ENCODE peak calls at places on chromosome 3, in six cellular contexts. E is trophoblast cell, J is IMR-90, T is neuronal stem cell, R is mesendoderm, Z is mesenchymal stem cell. W is an unnamed sample. For H3K79me1, the result is how much of the 10 kb centered on the place peaks cover.

GRCh38 chr3:135238201-135238600 is 443.1 kb downstream of the EPHB1 start:
- DNase-seq in E (no peak), J (no peak), T (no peak), R (no peak), Z (no peak), W (no peak)

GRCh38 chr3:42900731-42901420 is 5.1 kb upstream of the ZNF662 start:
- DNase-seq in E (peak), J (no peak), T (no peak), R (no peak), Z (no peak), W (no peak)

GRCh38 chr3:17355591-17355990 is 386.8 kb downstream of the TBC1D5 start:
- DNase-seq in E (no peak), J (no peak), T (no peak), R (no peak), Z (no peak), W (no peak)

GRCh38 chr3:126261037-126261436 is 80.7 kb upstream of the ALDH1L1 start:
- DNase-seq in E (no peak), J (peak), T (no peak), R (peak), Z (peak), W (no peak)

GRCh38 chr3:17632401-17633100 is 109.9 kb downstream of the TBC1D5 start:
- DNase-seq in E (no peak), J (peak), T (no peak), R (no peak), Z (peak), W (no peak)

GRCh38 chr3:176780766-176781165 is 416.5 kb downstream of the TBL1XR1 start:
- DNase-seq in E (no peak), J (no peak), T (peak), R (no peak), Z (no peak), W (no peak)

GRCh38 chr3:169657351-169658124 is 6.0 kb downstream of the MECOM start:
- DNase-seq in E (no peak), J (no peak), T (no peak), R (no peak), Z (no peak), W (no peak)

GRCh38 chr3:120449701-120450216 is 1.0 kb downstream of the FSTL1 start:
- DNase-seq in E (no peak), J (peak), T (no peak), R (no peak), Z (peak), W (no peak)

GRCh38 chr3:105809204-105809893 is 59.5 kb downstream of the CBLB start:
- DNase-seq in E (no peak), J (no peak), T (no peak), R (no peak), Z (no peak), W (no peak)

GRCh38 chr3:4994823-4995499 is 15.7 kb downstream of the BHLHE40 start:
- DNase-seq in E (peak), J (peak), T (no peak), R (peak), Z (peak), W (no peak)

GRCh38 chr3:100209948-100210776 is 50.6 kb upstream of the TBC1D23 start:
- DNase-seq in E (no peak), J (peak), T (no peak), R (no peak), Z (peak), W (no peak)

GRCh38 chr3:50447290-50447840 is 56.1 kb downstream of the CACNA2D2 start:
- DNase-seq in E (no peak), J (no peak), T (no peak), R (no peak), Z (no peak), W (no peak)

GRCh38 chr3:159685801-159686200 is 302.8 kb upstream of the IL12A start:
- DNase-seq in E (no peak), J (no peak), T (no peak), R (no peak), Z (no peak), W (no peak)

GRCh38 chr3:59641169-59641914 is 591.5 kb upstream of the CFAP20DC start:
- DNase-seq in E (no peak), J (peak), T (no peak), R (no peak), Z (no peak), W (no peak)

GRCh38 chr3:159200176-159200575 is 398.3 kb downstream of the MFSD1 start:
- DNase-seq in E (no peak), J (no peak), T (no peak), R (peak), Z (peak), W (no peak)

GRCh38 chr3:42367903-42368302 is 42.5 kb downstream of the LYZL4 start:
- DNase-seq in E (no peak), J (no peak), T (no peak), R (peak), Z (no peak), W (no peak)

DNA sequence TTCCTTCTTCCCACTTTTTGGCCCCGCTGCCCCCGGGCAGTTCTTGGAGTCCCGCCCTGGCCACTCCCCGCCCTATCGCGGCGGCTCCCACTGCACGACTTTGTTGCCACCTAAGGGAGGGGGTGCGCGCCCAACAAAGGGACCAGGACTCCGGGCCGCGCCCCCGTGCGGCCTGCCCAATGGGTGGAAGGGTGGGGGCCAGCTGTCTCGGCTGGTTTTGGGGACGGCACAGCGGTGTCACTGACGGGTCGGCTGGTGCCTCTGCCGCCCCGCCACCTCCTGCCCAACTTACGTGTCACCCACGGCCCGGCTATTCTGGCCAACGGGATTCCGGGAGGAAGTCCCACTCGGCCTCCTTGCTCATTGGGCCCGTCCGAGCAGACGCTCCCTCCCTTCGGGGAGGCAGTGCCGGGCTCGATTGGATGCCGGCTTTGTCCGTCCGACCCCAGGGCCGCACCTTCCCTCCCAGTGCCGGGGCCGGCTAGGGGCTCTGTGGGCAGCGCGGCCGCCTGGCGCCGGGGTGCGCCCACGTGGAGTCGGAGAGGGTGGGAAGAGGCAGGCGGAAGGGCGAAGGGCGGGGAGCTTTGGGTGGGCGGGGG is at the start of gene GOLIM4:
- DNase-seq in E (peak), J (peak), T (peak), R (peak), Z (peak), W (peak)
- H3K4ac ChIP-seq in E (peak), J (peak), T (no peak), R (peak), Z (peak), W (no peak)

DNA sequence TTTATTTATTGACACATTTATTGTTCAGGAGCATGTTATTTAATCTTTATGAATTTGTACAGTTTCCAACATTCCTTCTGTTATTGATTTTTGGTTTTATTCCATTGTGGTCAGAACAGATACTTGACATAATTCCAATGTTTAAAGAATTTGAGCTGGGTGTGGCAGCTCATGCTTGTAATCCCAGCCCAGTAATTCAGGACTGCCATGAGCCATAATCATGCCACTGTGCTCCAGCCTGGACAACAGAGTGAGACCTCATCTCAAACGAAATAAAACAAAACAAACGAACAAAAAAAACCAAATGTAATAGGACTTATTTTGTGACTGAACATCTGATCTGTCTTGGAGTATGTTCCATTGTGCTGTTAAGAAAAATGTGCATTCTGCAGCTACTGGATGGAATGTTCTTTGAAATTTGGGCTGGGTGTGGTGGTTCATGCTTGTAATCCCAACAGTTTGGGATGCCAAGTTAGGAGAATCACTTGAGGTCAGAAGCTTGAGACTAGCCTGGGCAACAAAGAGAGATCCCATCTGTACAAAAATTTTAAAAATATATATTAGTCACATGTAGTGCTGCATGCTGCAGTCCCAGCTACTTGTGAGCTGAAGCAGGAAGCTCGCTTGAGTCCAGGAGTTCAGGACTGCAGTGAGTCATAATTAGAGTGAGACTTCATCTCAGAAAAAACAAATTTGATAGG is 62.7 kb upstream of the PLSCR4 start:
- DNase-seq in E (peak), J (peak), T (no peak), R (no peak), Z (peak), W (no peak)
- H3K9ac ChIP-seq in E (no peak), J (no peak), T (no peak), R (no peak), Z (peak), W (no peak)

GRCh38 chr3:182440101-182440500 is 353.2 kb upstream of the ATP11B start:
- DNase-seq in E (no peak), J (no peak), T (no peak), R (peak), Z (no peak), W (no peak)

GRCh38 chr3:182450942-182451607 is 342.2 kb upstream of the ATP11B start:
- DNase-seq in E (no peak), J (no peak), T (no peak), R (peak), Z (no peak), W (no peak)

GRCh38 chr3:182445576-182445975 is 347.7 kb upstream of the ATP11B start:
- DNase-seq in E (no peak), J (no peak), T (no peak), R (peak), Z (no peak), W (no peak)
- H3K79me1 ChIP-seq in E (under half), J (under half), T (under half), R (under half), Z (under half), W (under half)

GRCh38 chr3:37574177-37574958 is 287.3 kb upstream of the CTDSPL start:
- DNase-seq in E (no peak), J (no peak), T (no peak), R (no peak), Z (no peak), W (no peak)
- H3K4ac ChIP-seq in E (no peak), J (no peak), T (no peak), R (no peak), Z (no peak), W (no peak)

DNA sequence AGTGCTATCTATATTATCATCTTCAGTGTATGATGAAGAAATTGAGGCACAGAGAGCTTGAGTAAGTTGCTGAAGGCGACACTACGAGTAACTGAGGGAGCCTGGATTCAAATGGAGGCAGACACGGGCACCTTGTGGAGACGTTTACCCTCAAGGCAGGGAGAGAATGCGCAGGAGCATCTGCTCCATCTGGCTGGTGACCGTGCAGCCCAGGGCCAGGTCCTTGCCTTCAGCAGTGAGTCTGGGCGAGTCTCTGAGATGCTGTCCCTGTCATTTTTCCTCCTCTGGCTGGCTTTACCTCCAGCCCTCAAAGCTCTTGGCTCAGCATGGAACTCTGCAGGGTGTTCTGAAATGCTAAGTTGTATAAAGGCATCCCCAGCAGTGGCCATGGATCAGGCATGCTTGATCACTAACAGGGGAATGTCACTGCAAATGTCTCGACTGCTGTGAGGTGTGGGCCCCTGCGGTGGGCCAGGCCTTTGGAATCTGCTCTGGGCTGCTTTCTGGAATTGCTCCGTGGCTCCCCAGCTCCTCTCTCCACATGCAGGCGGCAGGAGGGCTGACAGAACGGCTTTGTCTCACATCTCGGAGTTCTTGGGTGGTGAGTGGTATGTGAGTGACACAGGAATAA is 19.7 kb downstream of the SPSB4 start:
- DNase-seq in E (no peak), J (no peak), T (no peak), R (peak), Z (no peak), W (peak)
- H3K9ac ChIP-seq in E (no peak), J (no peak), T (no peak), R (peak), Z (no peak), W (no peak)

W was measured in H9.